ENCODE peak calls at places on chromosomes 6 and 20, in five cellular contexts. One of them, this sample, is unnamed.

GRCh38 chr6:41428402-41428994 is 93.1 kb downstream of the NCR2 start:
- DNase-seq in stomach: peak; percentile 26
- DNase-seq in GM23248: peak; percentile 42
- DNase-seq in PC-3: no peak
- DNase-seq in heart left ventricle: no peak
- DNase-seq in this sample: peak; percentile 42

GRCh38 chr6:112877134-112878100 is 530.3 kb downstream of the RFPL4B start:
- DNase-seq in stomach: no peak
- DNase-seq in GM23248: peak; percentile 86
- DNase-seq in PC-3: peak; percentile 28
- DNase-seq in heart left ventricle: no peak
- DNase-seq in this sample: no peak

GRCh38 chr6:62150048-62150663 is 135.9 kb downstream of the KHDRBS2 start:
- DNase-seq in stomach: no peak
- DNase-seq in GM23248: peak; percentile 69
- DNase-seq in PC-3: peak; percentile 47
- DNase-seq in heart left ventricle: no peak
- DNase-seq in this sample: no peak

GRCh38 chr20:37120497-37120896 is 24.7 kb upstream of the RBL1 start:
- DNase-seq in stomach: no peak
- DNase-seq in GM23248: no peak
- DNase-seq in PC-3: no peak
- DNase-seq in heart left ventricle: no peak
- DNase-seq in this sample: no peak

GRCh38 chr6:144744720-144745119 is 459.6 kb downstream of the UTRN start:
- DNase-seq in stomach: no peak
- DNase-seq in GM23248: no peak
- DNase-seq in PC-3: no peak
- DNase-seq in heart left ventricle: no peak
- DNase-seq in this sample: no peak

GRCh38 chr6:38116248-38116647 is 296.7 kb downstream of the ZFAND3 start:
- DNase-seq in stomach: no peak
- DNase-seq in GM23248: no peak
- DNase-seq in PC-3: no peak
- DNase-seq in heart left ventricle: no peak
- DNase-seq in this sample: no peak

GRCh38 chr6:133610974-133611373 is 277.9 kb upstream of the TCF21 start:
- DNase-seq in stomach: no peak
- DNase-seq in GM23248: no peak
- DNase-seq in PC-3: no peak
- DNase-seq in heart left ventricle: no peak
- DNase-seq in this sample: no peak

GRCh38 chr6:69570126-69570525 is 226.7 kb downstream of the LMBRD1 start:
- DNase-seq in stomach: no peak
- DNase-seq in GM23248: no peak
- DNase-seq in PC-3: no peak
- DNase-seq in heart left ventricle: no peak
- DNase-seq in this sample: no peak

GRCh38 chr20:49984426-49985153 is 1.8 kb downstream of the SNAI1 start:
- DNase-seq in stomach: no peak
- DNase-seq in GM23248: peak; percentile 33
- DNase-seq in PC-3: no peak
- DNase-seq in heart left ventricle: no peak
- DNase-seq in this sample: no peak
- H3K4me1 ChIP-seq in stomach: peaks cover 43% of the 10 kb centered on the region
- H3K4me1 ChIP-seq in GM23248: peaks cover 55% of the 10 kb centered on the region
- H3K4me1 ChIP-seq in PC-3: peaks cover 17% of the 10 kb centered on the region
- H3K4me1 ChIP-seq in heart left ventricle: peaks cover 81% of the 10 kb centered on the region
- H3K4me1 ChIP-seq in this sample: peaks cover 57% of the 10 kb centered on the region

DNA sequence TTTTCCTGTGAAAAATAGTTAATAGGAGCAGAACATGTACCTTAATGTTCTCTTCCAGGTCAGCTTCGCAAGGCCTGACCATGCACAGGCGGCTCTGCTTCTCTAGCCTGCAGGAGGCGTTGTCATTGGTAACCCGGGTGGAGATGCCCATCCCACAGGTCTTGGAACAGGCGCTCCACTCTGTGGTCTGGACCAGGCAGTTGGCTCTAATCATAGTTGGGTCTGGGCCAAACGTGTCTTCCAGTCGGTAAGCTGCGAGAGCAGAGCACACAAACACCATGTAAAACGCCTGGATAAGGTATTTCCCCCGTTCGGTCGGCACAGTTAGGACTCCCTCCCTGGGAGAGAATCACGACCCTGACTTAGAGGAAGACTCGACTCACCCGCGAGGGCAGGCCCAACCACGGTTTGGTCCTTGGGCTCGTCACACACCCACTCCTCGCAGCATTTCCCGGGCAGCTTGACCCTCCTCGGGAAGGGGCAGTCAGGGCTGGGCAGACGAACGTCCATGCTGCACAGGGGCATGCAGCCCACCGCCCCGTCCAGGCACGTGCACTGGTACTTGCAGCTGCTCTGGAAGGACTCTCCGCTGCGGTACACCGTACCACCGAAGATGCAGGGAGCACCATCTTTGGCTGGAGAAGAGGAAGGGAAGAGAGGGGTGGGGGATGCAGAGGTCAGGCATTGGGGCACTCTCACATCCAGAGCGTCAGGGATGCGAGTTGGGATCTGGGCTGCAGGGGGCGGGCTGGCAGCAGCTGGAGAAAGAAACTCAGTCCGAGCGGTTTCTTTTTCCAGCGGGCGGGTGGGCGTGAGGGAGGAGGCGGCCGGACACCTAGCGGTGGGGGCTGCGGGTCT is 1.0 kb downstream of the CCN2 start:
- DNase-seq in stomach: peak; percentile 80
- DNase-seq in GM23248: peak; percentile 95
- DNase-seq in PC-3: peak; percentile 76
- DNase-seq in heart left ventricle: peak; percentile 74
- DNase-seq in this sample: peak; percentile 74
- H3K4me3 ChIP-seq in stomach: peak overlapping the region; percentile 72
- H3K4me3 ChIP-seq in GM23248: peak overlapping the region; percentile 85
- H3K4me3 ChIP-seq in PC-3: peak overlapping the region; percentile 86
- H3K4me3 ChIP-seq in heart left ventricle: peak overlapping the region; percentile 79
- H3K4me3 ChIP-seq in this sample: peak overlapping the region; percentile 73

GRCh38 chr20:25289886-25290597 is 42.2 kb downstream of the PYGB start:
- DNase-seq in stomach: no peak
- DNase-seq in GM23248: no peak
- DNase-seq in PC-3: no peak
- DNase-seq in heart left ventricle: peak; percentile 25
- DNase-seq in this sample: no peak

GRCh38 chr20:25288291-25289181 is 40.7 kb downstream of the PYGB start:
- DNase-seq in stomach: no peak
- DNase-seq in GM23248: no peak
- DNase-seq in PC-3: no peak
- DNase-seq in heart left ventricle: peak; percentile 30
- DNase-seq in this sample: no peak

GRCh38 chr20:25292176-25292891 is 44.4 kb downstream of the PYGB start:
- DNase-seq in stomach: no peak
- DNase-seq in GM23248: no peak
- DNase-seq in PC-3: no peak
- DNase-seq in heart left ventricle: no peak
- DNase-seq in this sample: no peak

GRCh38 chr20:25291432-25292133 is 43.7 kb downstream of the PYGB start:
- DNase-seq in stomach: no peak
- DNase-seq in GM23248: no peak
- DNase-seq in PC-3: no peak
- DNase-seq in heart left ventricle: peak; percentile 55
- DNase-seq in this sample: no peak

GRCh38 chr20:25290646-25291431 is 43.0 kb downstream of the PYGB start:
- DNase-seq in stomach: no peak
- DNase-seq in GM23248: no peak
- DNase-seq in PC-3: no peak
- DNase-seq in heart left ventricle: peak; percentile 24
- DNase-seq in this sample: no peak
- H3K4me1 ChIP-seq in stomach: peaks cover 17% of the 10 kb centered on the region
- H3K4me1 ChIP-seq in GM23248: no peaks in the 10 kb centered on the region
- H3K4me1 ChIP-seq in PC-3: no peaks in the 10 kb centered on the region
- H3K4me1 ChIP-seq in heart left ventricle: peaks cover 43% of the 10 kb centered on the region
- H3K4me1 ChIP-seq in this sample: peaks cover 30% of the 10 kb centered on the region

GRCh38 chr6:12007915-12008286 is 4.2 kb upstream of the HIVEP1 start:
- DNase-seq in stomach: no peak
- DNase-seq in GM23248: no peak
- DNase-seq in PC-3: no peak
- DNase-seq in heart left ventricle: no peak
- DNase-seq in this sample: no peak
- H3K4me3 ChIP-seq in stomach: peak overlapping the region; percentile 79
- H3K4me3 ChIP-seq in GM23248: peak overlapping the region; percentile 80
- H3K4me3 ChIP-seq in PC-3: peak overlapping the region; percentile 88
- H3K4me3 ChIP-seq in heart left ventricle: peak overlapping the region; percentile 64
- H3K4me3 ChIP-seq in this sample: peak overlapping the region; percentile 72

This sample was measured in heart right ventricle.